ENCODE peak calls at places on chromosomes 3 and 15, in eight cellular contexts. B, P, J, V, G, T, I and Y are unnamed samples.

GRCh38 chr3:176584413-176585176 is 612.7 kb downstream of the TBL1XR1 start:
- DNase-seq in B (no peak), P (no peak), J (no peak), V (no peak), G (peak; percentile 68), T (peak; percentile 64), I (no peak), Y (peak; percentile 14)

GRCh38 chr3:56800373-56801150 is 1.2 kb downstream of the ARHGEF3 start:
- DNase-seq in B (peak; percentile 73), P (no peak), J (no peak), V (peak; percentile 46), G (no peak), T (no peak), I (peak; percentile 67), Y (no peak)

GRCh38 chr3:123028233-123028828 is 768 bp upstream of the SEMA5B start:
- DNase-seq in B (no peak), P (peak; percentile 40), J (peak; percentile 74), V (peak; percentile 5), G (peak; percentile 85), T (peak; percentile 75), I (no peak), Y (peak; percentile 84)

GRCh38 chr15:68682330-68682729 is 103.5 kb downstream of the CORO2B start:
- DNase-seq in B (no peak), P (no peak), J (peak; percentile 18), V (no peak), G (no peak), T (no peak), I (no peak), Y (no peak)

GRCh38 chr15:65862682-65863081 is 6.6 kb upstream of the RAB11A start:
- DNase-seq in B (peak; percentile 48), P (no peak), J (no peak), V (peak; percentile 25), G (peak; percentile 86), T (peak; percentile 69), I (peak; percentile 19), Y (peak; percentile 60)

GRCh38 chr3:61805510-61806080 is 244.2 kb downstream of the PTPRG start:
- DNase-seq in B (no peak), P (no peak), J (no peak), V (no peak), G (peak; percentile 83), T (peak; percentile 14), I (no peak), Y (no peak)

GRCh38 chr15:27358751-27359434 is 387.9 kb downstream of the GABRG3 start:
- DNase-seq in B (no peak), P (no peak), J (no peak), V (no peak), G (no peak), T (no peak), I (no peak), Y (no peak)

GRCh38 chr3:85589145-85589544 is 630.4 kb downstream of the CADM2 start:
- DNase-seq in B (no peak), P (no peak), J (no peak), V (no peak), G (peak; percentile 41), T (no peak), I (no peak), Y (peak; percentile 2)

GRCh38 chr15:61138151-61138550 is 91.0 kb downstream of the RORA start:
- DNase-seq in B (no peak), P (no peak), J (no peak), V (no peak), G (peak; percentile 80), T (no peak), I (no peak), Y (no peak)

GRCh38 chr3:127424766-127425504 is 137.1 kb upstream of the PRR20G start:
- DNase-seq in B (no peak), P (no peak), J (peak; percentile 39), V (no peak), G (no peak), T (no peak), I (no peak), Y (no peak)

GRCh38 chr3:194711913-194712312 is 26.2 kb downstream of the FAM43A start:
- DNase-seq in B (no peak), P (no peak), J (no peak), V (no peak), G (peak; percentile 82), T (peak; percentile 93), I (no peak), Y (peak; percentile 56)

GRCh38 chr15:37134244-37134643 is 33.9 kb upstream of the MEIS2 start:
- DNase-seq in B (no peak), P (no peak), J (no peak), V (no peak), G (no peak), T (no peak), I (no peak), Y (no peak)